ENCODE peak calls at places on chromosome 2, in five cellular contexts. B, X, R, C and S are unnamed samples.

GRCh38 chr2:173146590-173146989 is 70.9 kb downstream of the MAP3K20 start:
- DNase-seq in X (no peak), C (peak; percentile 43), B (peak; percentile 44), R (no peak), S (no peak)

GRCh38 chr2:219508933-219509779 is 5.1 kb upstream of the ASIC4 start:
- DNase-seq in C (no peak), X (no peak), R (no peak), B (no peak), S (no peak)

GRCh38 chr2:176129825-176130152 is 284 bp downstream of the HOXD8 start:
- DNase-seq in R (no peak), B (no peak), C (no peak), X (no peak), S (peak; percentile 34)

GRCh38 chr2:95328386-95329125 is 31.4 kb downstream of the KCNIP3 start:
- DNase-seq in X (no peak), B (peak; percentile 56), C (no peak), R (no peak), S (no peak)

GRCh38 chr2:207694811-207695281 is 16.6 kb upstream of the CCNYL1 start:
- DNase-seq in R (no peak), B (peak; percentile 50), C (peak; percentile 78), X (no peak), S (peak; percentile 84)

GRCh38 chr2:201949036-201950012 is 84.3 kb upstream of the FZD7 start:
- DNase-seq in R (peak; percentile 48), C (no peak), B (peak; percentile 63), X (no peak), S (no peak)

GRCh38 chr2:218859556-218859993 is at the start of gene WNT6:
- DNase-seq in X (no peak), C (no peak), R (peak; percentile 80), B (no peak), S (peak; percentile 37)

GRCh38 chr2:227774011-227774624 is 28.4 kb downstream of the SCYGR8 start:
- DNase-seq in R (peak; percentile 37), X (peak; percentile 8), C (peak; percentile 45), B (no peak), S (no peak)

GRCh38 chr2:204321910-204322765 is 223.1 kb upstream of the PARD3B start:
- DNase-seq in X (no peak), C (peak; percentile 85), B (peak; percentile 42), R (no peak), S (peak; percentile 49)

GRCh38 chr2:108612514-108613183 is 78.4 kb downstream of the LIMS1 start:
- DNase-seq in B (no peak), R (no peak), X (no peak), C (no peak), S (no peak)

GRCh38 chr2:102119255-102119654 is 23.3 kb upstream of the IL1R1 start:
- DNase-seq in B (no peak), C (no peak), R (no peak), X (no peak), S (no peak)

GRCh38 chr2:204881519-204882111 is 336.3 kb downstream of the PARD3B start:
- DNase-seq in R (no peak), B (no peak), X (no peak), C (no peak), S (no peak)

GRCh38 chr2:9230051-9230802 is 23.6 kb downstream of the ASAP2 start:
- DNase-seq in X (no peak), B (peak; percentile 40), R (no peak), C (no peak), S (no peak)

GRCh38 chr2:193331701-193332100 is 1137.0 kb upstream of the TMEFF2 start:
- DNase-seq in R (no peak), X (no peak), C (no peak), B (peak; percentile 14), S (no peak)

GRCh38 chr2:177171418-177171865 is 41.2 kb upstream of the HNRNPA3 start:
- DNase-seq in X (no peak), B (peak; percentile 36), R (no peak), C (peak; percentile 48), S (peak; percentile 68)

GRCh38 chr2:140383781-140384180 is 1603.6 kb upstream of the NXPH2 start:
- DNase-seq in R (no peak), C (no peak), B (peak; percentile 58), X (no peak), S (no peak)

GRCh38 chr2:9423922-9424272 is 443 bp downstream of the CPSF3 start:
- DNase-seq in C (peak; percentile 24), R (no peak), X (no peak), B (peak; percentile 38), S (no peak)

GRCh38 chr2:111705711-111706323 is 178.2 kb downstream of the ANAPC1 start:
- DNase-seq in B (peak; percentile 98), R (peak; percentile 90), C (peak; percentile 96), X (peak; percentile 86), S (peak; percentile 82)

GRCh38 chr2:111704246-111704645 is 179.7 kb downstream of the ANAPC1 start:
- DNase-seq in C (peak; percentile 82), B (peak; percentile 85), X (no peak), R (no peak), S (peak; percentile 76)

GRCh38 chr2:111706481-111707001 is 177.5 kb downstream of the ANAPC1 start:
- DNase-seq in C (no peak), X (no peak), R (no peak), B (no peak), S (no peak)

GRCh38 chr2:111703759-111704158 is 180.2 kb downstream of the ANAPC1 start:
- DNase-seq in X (no peak), B (no peak), C (no peak), R (no peak), S (peak; percentile 47)

GRCh38 chr2:111705206-111705605 is 178.8 kb downstream of the ANAPC1 start:
- DNase-seq in X (no peak), B (no peak), R (peak; percentile 50), C (no peak), S (no peak)
- H3K4me3 ChIP-seq in X (no peak overlapping the region), B (no peak overlapping the region), R (no peak overlapping the region), C (peak overlapping the region; percentile 1), S (no peak overlapping the region)

DNA sequence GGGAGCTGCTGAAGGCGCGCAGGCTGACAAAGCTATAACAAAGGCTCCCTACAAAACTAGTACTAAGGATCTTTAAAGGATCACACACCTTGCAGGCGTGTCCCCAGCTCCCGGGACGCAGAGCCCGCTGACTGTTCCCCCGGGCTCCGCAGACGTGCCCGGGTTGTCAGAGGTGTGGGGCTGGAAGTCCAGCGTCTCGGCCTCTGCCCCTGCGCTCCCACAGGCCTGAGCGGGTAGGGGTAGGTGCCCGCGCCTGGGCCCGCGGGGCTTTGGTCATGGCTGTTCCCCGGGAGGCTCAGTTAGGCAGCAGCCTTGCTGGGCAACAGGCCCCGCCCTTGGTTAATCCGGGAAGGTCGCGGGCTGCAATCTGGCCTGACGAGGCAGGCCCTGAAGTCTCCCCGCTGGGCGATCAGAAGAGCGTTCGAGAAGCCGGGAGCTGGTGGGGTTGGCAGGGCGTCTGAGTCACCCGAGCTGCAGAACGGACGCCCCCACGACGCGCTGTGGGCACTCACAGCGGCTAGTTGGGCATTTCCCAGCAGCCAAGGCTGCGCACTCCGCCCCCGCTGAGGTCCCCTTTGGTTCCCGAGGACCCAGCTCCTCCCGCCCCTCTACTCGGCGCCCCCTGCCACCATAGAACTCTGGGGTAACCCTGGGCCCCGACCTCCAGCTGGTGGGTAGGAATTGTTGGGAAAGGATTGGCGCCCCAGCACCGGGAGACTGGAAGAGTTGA is 13.6 kb downstream of the POU3F3 start:
- DNase-seq in B (peak; percentile 30), X (no peak), C (no peak), R (peak; percentile 68), S (no peak)
- H2AFZ ChIP-seq in B (no peak overlapping the region), X (no peak overlapping the region), C (no peak overlapping the region), R (no peak overlapping the region), S (no peak overlapping the region)

GRCh38 chr2:84451579-84451978 is 7.5 kb downstream of the SUCLG1 start:
- DNase-seq in R (no peak), C (no peak), X (no peak), B (no peak), S (no peak)
- H4K20me1 ChIP-seq in R (peaks cover 3% of the 10 kb centered on the region), C (no peaks in the 10 kb centered on the region), X (no peaks in the 10 kb centered on the region), B (no peaks in the 10 kb centered on the region), S (peaks cover 12% of the 10 kb centered on the region)

GRCh38 chr2:27772804-27773203 is 1.3 kb downstream of the MRPL33 start:
- DNase-seq in R (no peak), C (no peak), X (no peak), B (no peak), S (no peak)
- H3K4me3 ChIP-seq in R (peak overlapping the region; percentile 94), C (peak overlapping the region; percentile 96), X (peak overlapping the region; percentile 83), B (peak overlapping the region; percentile 91), S (peak overlapping the region; percentile 93)